ENCODE peak calls at places on chromosomes 16 and 17, in four cellular contexts. C is H7; U is CD8-positive, alpha-beta T cell; V is fibroblast of pulmonary artery. M is an unnamed sample.

GRCh38 chr16:27316038-27316680 is 2.4 kb downstream of the IL4R start:
- DNase-seq in U (no peak), C (no peak), V (no peak), M (no peak)

GRCh38 chr16:66970775-66971725 is 10.0 kb downstream of the CES3 start:
- DNase-seq in C (no peak), U (no peak), V (peak; percentile 20), M (peak; percentile 41)

GRCh38 chr17:66834919-66835454 is at the start of gene CACNG5:
- DNase-seq in C (peak; percentile 99), U (no peak), V (no peak), M (no peak)

GRCh38 chr17:5526821-5527598 is 40.6 kb downstream of the MIS12 start:
- DNase-seq in C (no peak), U (no peak), V (peak; percentile 96), M (no peak)

GRCh38 chr16:19844945-19845641 is 39.6 kb downstream of the GPRC5B start:
- DNase-seq in U (no peak), V (peak; percentile 77), C (no peak), M (no peak)

GRCh38 chr16:79543219-79543618 is 57.3 kb downstream of the MAF start:
- DNase-seq in U (no peak), C (no peak), V (no peak), M (no peak)

GRCh38 chr17:63445571-63446217 is 412 bp downstream of the CYB561 start:
- DNase-seq in U (peak; percentile 41), C (peak; percentile 98), V (peak; percentile 38), M (peak; percentile 83)

GRCh38 chr17:64262125-64262421 is 987 bp downstream of the TEX2 start:
- DNase-seq in V (no peak), C (no peak), U (no peak), M (no peak)

GRCh38 chr16:48384982-48385271 is 286 bp downstream of the SIAH1 start:
- DNase-seq in C (no peak), U (no peak), V (peak; percentile 48), M (peak; percentile 55)

GRCh38 chr17:79683365-79683764 is 47.4 kb upstream of the ENPP7 start:
- DNase-seq in V (no peak), U (no peak), C (no peak), M (no peak)

DNA sequence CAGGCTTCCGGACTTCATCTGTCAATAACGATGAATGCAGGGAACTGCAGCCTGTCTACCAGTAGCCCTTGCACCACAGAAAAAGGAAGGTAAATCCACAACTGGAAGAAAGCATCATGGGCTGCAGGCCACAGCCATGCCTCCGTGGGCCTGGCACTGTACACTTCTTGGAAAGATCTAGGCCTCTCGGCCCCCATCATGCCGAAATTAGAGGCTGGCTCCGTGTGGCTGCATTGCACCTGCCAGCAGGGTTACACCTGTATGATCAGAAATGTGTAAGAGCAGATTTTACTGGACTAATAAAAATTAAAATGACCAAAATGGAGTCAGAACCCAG is 52.2 kb downstream of the SDK2 start:
- DNase-seq in C (no peak), V (no peak), U (no peak), M (no peak)
- H3K4me3 ChIP-seq in C (no peak overlapping the region), V (no peak overlapping the region), U (peak overlapping the region; percentile 36), M (no peak overlapping the region)

GRCh38 chr17:81393684-81394376 is 1.4 kb upstream of the BAHCC1 start:
- DNase-seq in U (no peak), V (peak; percentile 100), C (peak; percentile 99), M (peak; percentile 100)
- H3K4me3 ChIP-seq in U (no peak overlapping the region), V (peak overlapping the region; percentile 63), C (peak overlapping the region; percentile 60), M (peak overlapping the region; percentile 40)

GRCh38 chr16:86496262-86496928 is 13.9 kb upstream of the FOXF1 start:
- DNase-seq in C (peak; percentile 56), U (no peak), V (no peak), M (no peak)
- H3K4me3 ChIP-seq in C (no peak overlapping the region), U (no peak overlapping the region), V (no peak overlapping the region), M (no peak overlapping the region)

GRCh38 chr17:82931696-82932060 is 91.9 kb upstream of the ZNF750 start:
- DNase-seq in U (no peak), C (no peak), V (peak; percentile 85), M (peak; percentile 43)
- H3K4me3 ChIP-seq in U (no peak overlapping the region), C (no peak overlapping the region), V (no peak overlapping the region), M (no peak overlapping the region)